ENCODE peak calls at places on chromosomes 3 and 15, in nine cellular contexts. One of them, this sample, is unnamed.

GRCh38 chr15:71649894-71650293 is 160.5 kb upstream of the NR2E3 start:
- DNase-seq in RWPE1: peak
- DNase-seq in endothelial cell of umbilical vein: no peak
- DNase-seq in effector memory CD4-positive, alpha-beta T cell: no peak
- DNase-seq in endodermal cell: no peak
- DNase-seq in neural progenitor cell: no peak
- DNase-seq in DND-41: no peak
- DNase-seq in brain microvascular endothelial cell: no peak
- DNase-seq in cardiac muscle cell: no peak
- DNase-seq in this sample: no peak

GRCh38 chr3:97736928-97737327 is 27.6 kb upstream of the ARL6 start:
- DNase-seq in effector memory CD4-positive, alpha-beta T cell: no peak
- DNase-seq in endothelial cell of umbilical vein: peak
- DNase-seq in endodermal cell: no peak
- DNase-seq in neural progenitor cell: peak
- DNase-seq in brain microvascular endothelial cell: no peak
- DNase-seq in cardiac muscle cell: no peak
- DNase-seq in RWPE1: no peak
- DNase-seq in DND-41: no peak
- DNase-seq in this sample: no peak

GRCh38 chr3:129059311-129059975 is 1.1 kb upstream of the GP9 start:
- DNase-seq in neural progenitor cell: no peak
- DNase-seq in endothelial cell of umbilical vein: no peak
- DNase-seq in DND-41: no peak
- DNase-seq in effector memory CD4-positive, alpha-beta T cell: no peak
- DNase-seq in endodermal cell: peak
- DNase-seq in brain microvascular endothelial cell: no peak
- DNase-seq in cardiac muscle cell: no peak
- DNase-seq in RWPE1: no peak
- DNase-seq in this sample: no peak

GRCh38 chr15:49876401-49877038 is 242.5 kb downstream of the ATP8B4 start:
- DNase-seq in brain microvascular endothelial cell: no peak
- DNase-seq in DND-41: no peak
- DNase-seq in neural progenitor cell: peak
- DNase-seq in cardiac muscle cell: peak
- DNase-seq in endothelial cell of umbilical vein: no peak
- DNase-seq in effector memory CD4-positive, alpha-beta T cell: no peak
- DNase-seq in endodermal cell: peak
- DNase-seq in RWPE1: no peak
- DNase-seq in this sample: no peak

GRCh38 chr3:111541391-111541790 is 606 bp upstream of the CD96 start:
- DNase-seq in cardiac muscle cell: no peak
- DNase-seq in endothelial cell of umbilical vein: no peak
- DNase-seq in endodermal cell: no peak
- DNase-seq in effector memory CD4-positive, alpha-beta T cell: no peak
- DNase-seq in neural progenitor cell: no peak
- DNase-seq in DND-41: no peak
- DNase-seq in RWPE1: no peak
- DNase-seq in brain microvascular endothelial cell: no peak
- DNase-seq in this sample: no peak

GRCh38 chr3:154081305-154081704 is 39.9 kb upstream of the ARHGEF26 start:
- DNase-seq in cardiac muscle cell: no peak
- DNase-seq in RWPE1: no peak
- DNase-seq in DND-41: no peak
- DNase-seq in brain microvascular endothelial cell: no peak
- DNase-seq in neural progenitor cell: no peak
- DNase-seq in endothelial cell of umbilical vein: no peak
- DNase-seq in effector memory CD4-positive, alpha-beta T cell: no peak
- DNase-seq in endodermal cell: no peak
- DNase-seq in this sample: no peak

GRCh38 chr3:47156418-47156817 is 7.5 kb downstream of the SETD2 start:
- DNase-seq in DND-41: no peak
- DNase-seq in endodermal cell: no peak
- DNase-seq in RWPE1: no peak
- DNase-seq in effector memory CD4-positive, alpha-beta T cell: no peak
- DNase-seq in cardiac muscle cell: no peak
- DNase-seq in brain microvascular endothelial cell: no peak
- DNase-seq in endothelial cell of umbilical vein: no peak
- DNase-seq in neural progenitor cell: no peak
- DNase-seq in this sample: no peak

GRCh38 chr15:84947947-84948830 is 33.5 kb upstream of the PDE8A start:
- DNase-seq in effector memory CD4-positive, alpha-beta T cell: no peak
- DNase-seq in neural progenitor cell: no peak
- DNase-seq in endothelial cell of umbilical vein: peak
- DNase-seq in cardiac muscle cell: no peak
- DNase-seq in endodermal cell: no peak
- DNase-seq in brain microvascular endothelial cell: peak
- DNase-seq in RWPE1: peak
- DNase-seq in DND-41: no peak
- DNase-seq in this sample: no peak

GRCh38 chr3:6985848-6986247 is 124.9 kb downstream of the GRM7 start:
- DNase-seq in effector memory CD4-positive, alpha-beta T cell: no peak
- DNase-seq in brain microvascular endothelial cell: no peak
- DNase-seq in neural progenitor cell: no peak
- DNase-seq in cardiac muscle cell: no peak
- DNase-seq in DND-41: no peak
- DNase-seq in endodermal cell: no peak
- DNase-seq in RWPE1: no peak
- DNase-seq in endothelial cell of umbilical vein: no peak
- DNase-seq in this sample: no peak

GRCh38 chr3:190076138-190076537 is 44.6 kb downstream of the P3H2 start:
- DNase-seq in DND-41: no peak
- DNase-seq in endodermal cell: no peak
- DNase-seq in brain microvascular endothelial cell: no peak
- DNase-seq in neural progenitor cell: no peak
- DNase-seq in effector memory CD4-positive, alpha-beta T cell: no peak
- DNase-seq in RWPE1: no peak
- DNase-seq in cardiac muscle cell: no peak
- DNase-seq in endothelial cell of umbilical vein: peak
- DNase-seq in this sample: no peak

GRCh38 chr3:33060609-33061337 is 36.2 kb downstream of the GLB1 start:
- DNase-seq in endothelial cell of umbilical vein: no peak
- DNase-seq in brain microvascular endothelial cell: no peak
- DNase-seq in effector memory CD4-positive, alpha-beta T cell: peak
- DNase-seq in cardiac muscle cell: no peak
- DNase-seq in endodermal cell: no peak
- DNase-seq in neural progenitor cell: no peak
- DNase-seq in RWPE1: no peak
- DNase-seq in DND-41: no peak
- DNase-seq in this sample: no peak

GRCh38 chr15:70362911-70363310 is 265.2 kb upstream of the TLE3 start:
- DNase-seq in DND-41: no peak
- DNase-seq in endothelial cell of umbilical vein: peak
- DNase-seq in effector memory CD4-positive, alpha-beta T cell: no peak
- DNase-seq in neural progenitor cell: peak
- DNase-seq in cardiac muscle cell: peak
- DNase-seq in endodermal cell: peak
- DNase-seq in brain microvascular endothelial cell: peak
- DNase-seq in RWPE1: no peak
- DNase-seq in this sample: no peak

GRCh38 chr15:70856884-70857546 is 3.1 kb upstream of the LARP6 start:
- DNase-seq in RWPE1: peak
- DNase-seq in DND-41: no peak
- DNase-seq in cardiac muscle cell: no peak
- DNase-seq in endothelial cell of umbilical vein: peak
- DNase-seq in neural progenitor cell: no peak
- DNase-seq in endodermal cell: no peak
- DNase-seq in brain microvascular endothelial cell: peak
- DNase-seq in effector memory CD4-positive, alpha-beta T cell: no peak
- DNase-seq in this sample: peak

GRCh38 chr15:68230157-68231100 is 901 bp upstream of the CLN6 start:
- DNase-seq in endodermal cell: no peak
- DNase-seq in RWPE1: no peak
- DNase-seq in cardiac muscle cell: no peak
- DNase-seq in neural progenitor cell: no peak
- DNase-seq in endothelial cell of umbilical vein: peak
- DNase-seq in brain microvascular endothelial cell: no peak
- DNase-seq in DND-41: no peak
- DNase-seq in effector memory CD4-positive, alpha-beta T cell: no peak
- DNase-seq in this sample: no peak

GRCh38 chr3:50671331-50671730 is 3.4 kb upstream of the DOCK3 start:
- DNase-seq in endothelial cell of umbilical vein: peak
- DNase-seq in RWPE1: peak
- DNase-seq in neural progenitor cell: no peak
- DNase-seq in endodermal cell: peak
- DNase-seq in cardiac muscle cell: no peak
- DNase-seq in DND-41: no peak
- DNase-seq in effector memory CD4-positive, alpha-beta T cell: no peak
- DNase-seq in brain microvascular endothelial cell: peak
- DNase-seq in this sample: no peak

GRCh38 chr15:84023636-84024035 is 211.9 kb upstream of the GOLGA6L4 start:
- DNase-seq in neural progenitor cell: peak
- DNase-seq in endodermal cell: peak
- DNase-seq in endothelial cell of umbilical vein: no peak
- DNase-seq in DND-41: peak
- DNase-seq in brain microvascular endothelial cell: peak
- DNase-seq in cardiac muscle cell: peak
- DNase-seq in RWPE1: peak
- DNase-seq in effector memory CD4-positive, alpha-beta T cell: no peak
- DNase-seq in this sample: no peak

GRCh38 chr3:140077406-140077805 is 142.4 kb downstream of the CLSTN2 start:
- DNase-seq in neural progenitor cell: no peak
- DNase-seq in DND-41: no peak
- DNase-seq in endodermal cell: no peak
- DNase-seq in effector memory CD4-positive, alpha-beta T cell: no peak
- DNase-seq in endothelial cell of umbilical vein: no peak
- DNase-seq in RWPE1: no peak
- DNase-seq in cardiac muscle cell: no peak
- DNase-seq in brain microvascular endothelial cell: no peak
- DNase-seq in this sample: no peak

GRCh38 chr3:140081836-140082331 is 146.9 kb downstream of the CLSTN2 start:
- DNase-seq in DND-41: no peak
- DNase-seq in endothelial cell of umbilical vein: no peak
- DNase-seq in cardiac muscle cell: no peak
- DNase-seq in RWPE1: no peak
- DNase-seq in effector memory CD4-positive, alpha-beta T cell: no peak
- DNase-seq in endodermal cell: peak
- DNase-seq in brain microvascular endothelial cell: no peak
- DNase-seq in neural progenitor cell: no peak
- DNase-seq in this sample: no peak

GRCh38 chr3:140078940-140079339 is 144.0 kb downstream of the CLSTN2 start:
- DNase-seq in brain microvascular endothelial cell: no peak
- DNase-seq in endothelial cell of umbilical vein: no peak
- DNase-seq in cardiac muscle cell: no peak
- DNase-seq in RWPE1: no peak
- DNase-seq in effector memory CD4-positive, alpha-beta T cell: no peak
- DNase-seq in DND-41: no peak
- DNase-seq in neural progenitor cell: no peak
- DNase-seq in endodermal cell: no peak
- DNase-seq in this sample: no peak

DNA sequence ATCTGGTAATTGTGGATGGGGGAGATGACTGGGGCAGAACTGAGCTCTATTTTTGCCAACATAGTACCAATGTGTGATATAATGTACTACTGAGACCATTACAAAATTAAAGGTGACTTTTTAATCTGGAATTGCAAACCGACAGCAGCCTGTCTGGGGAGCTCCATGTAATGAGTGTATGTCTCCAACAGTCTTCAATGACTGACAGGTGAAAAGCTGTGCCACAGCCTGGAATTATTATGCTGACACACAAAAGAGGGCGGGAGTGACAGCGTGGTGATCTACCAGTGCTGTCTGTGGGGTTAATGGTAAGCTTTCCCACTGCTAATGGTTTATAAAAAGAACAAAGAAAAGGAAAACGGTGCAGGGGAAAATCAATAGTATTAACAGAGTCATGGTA is 143.4 kb downstream of the CLSTN2 start:
- DNase-seq in effector memory CD4-positive, alpha-beta T cell: no peak
- DNase-seq in DND-41: no peak
- DNase-seq in endothelial cell of umbilical vein: no peak
- DNase-seq in brain microvascular endothelial cell: no peak
- DNase-seq in RWPE1: no peak
- DNase-seq in neural progenitor cell: no peak
- DNase-seq in endodermal cell: no peak
- DNase-seq in cardiac muscle cell: no peak
- DNase-seq in this sample: no peak
- H3K27ac ChIP-seq in effector memory CD4-positive, alpha-beta T cell: no peak
- H3K27ac ChIP-seq in DND-41: no peak
- H3K27ac ChIP-seq in endothelial cell of umbilical vein: no peak
- H3K27ac ChIP-seq in brain microvascular endothelial cell: no peak
- H3K27ac ChIP-seq in RWPE1: no peak
- H3K27ac ChIP-seq in neural progenitor cell: no peak
- H3K27ac ChIP-seq in endodermal cell: no peak
- H3K27ac ChIP-seq in cardiac muscle cell: no peak
- H3K27ac ChIP-seq in this sample: no peak

DNA sequence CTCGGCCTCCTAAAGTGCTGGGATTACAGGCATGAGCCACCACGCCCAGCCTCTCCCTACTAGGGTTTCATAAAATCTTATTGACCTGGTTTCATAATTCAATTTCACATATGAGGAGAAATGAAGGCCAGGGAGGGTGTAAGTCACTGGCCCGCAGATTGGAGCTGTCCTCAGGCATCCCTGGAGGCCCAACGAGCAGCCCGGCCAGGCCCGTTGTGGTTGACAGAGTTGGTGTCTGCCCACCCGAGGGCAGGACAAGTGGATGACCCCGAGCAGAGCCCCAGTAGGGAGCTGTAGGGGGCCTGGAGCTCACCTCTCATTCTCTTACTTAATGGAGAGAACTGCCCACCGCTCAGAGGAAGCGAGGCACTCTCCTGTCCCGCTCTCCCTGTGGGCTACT is 78.9 kb downstream of the CPN2 start:
- DNase-seq in brain microvascular endothelial cell: no peak
- DNase-seq in DND-41: no peak
- DNase-seq in RWPE1: no peak
- DNase-seq in neural progenitor cell: no peak
- DNase-seq in cardiac muscle cell: no peak
- DNase-seq in endodermal cell: no peak
- DNase-seq in effector memory CD4-positive, alpha-beta T cell: no peak
- DNase-seq in endothelial cell of umbilical vein: no peak
- DNase-seq in this sample: no peak
- H3K27ac ChIP-seq in brain microvascular endothelial cell: no peak
- H3K27ac ChIP-seq in DND-41: no peak
- H3K27ac ChIP-seq in RWPE1: peak
- H3K27ac ChIP-seq in neural progenitor cell: no peak
- H3K27ac ChIP-seq in cardiac muscle cell: no peak
- H3K27ac ChIP-seq in endodermal cell: no peak
- H3K27ac ChIP-seq in effector memory CD4-positive, alpha-beta T cell: no peak
- H3K27ac ChIP-seq in endothelial cell of umbilical vein: no peak
- H3K27ac ChIP-seq in this sample: peak

GRCh38 chr15:42721016-42721415 is 15.9 kb downstream of the CDAN1 start:
- DNase-seq in DND-41: no peak
- DNase-seq in brain microvascular endothelial cell: no peak
- DNase-seq in cardiac muscle cell: no peak
- DNase-seq in RWPE1: peak
- DNase-seq in neural progenitor cell: no peak
- DNase-seq in endodermal cell: no peak
- DNase-seq in effector memory CD4-positive, alpha-beta T cell: no peak
- DNase-seq in endothelial cell of umbilical vein: no peak
- DNase-seq in this sample: no peak
- H3K27ac ChIP-seq in DND-41: no peak
- H3K27ac ChIP-seq in brain microvascular endothelial cell: no peak
- H3K27ac ChIP-seq in cardiac muscle cell: no peak
- H3K27ac ChIP-seq in RWPE1: peak
- H3K27ac ChIP-seq in neural progenitor cell: no peak
- H3K27ac ChIP-seq in endodermal cell: no peak
- H3K27ac ChIP-seq in effector memory CD4-positive, alpha-beta T cell: no peak
- H3K27ac ChIP-seq in endothelial cell of umbilical vein: no peak
- H3K27ac ChIP-seq in this sample: no peak

DNA sequence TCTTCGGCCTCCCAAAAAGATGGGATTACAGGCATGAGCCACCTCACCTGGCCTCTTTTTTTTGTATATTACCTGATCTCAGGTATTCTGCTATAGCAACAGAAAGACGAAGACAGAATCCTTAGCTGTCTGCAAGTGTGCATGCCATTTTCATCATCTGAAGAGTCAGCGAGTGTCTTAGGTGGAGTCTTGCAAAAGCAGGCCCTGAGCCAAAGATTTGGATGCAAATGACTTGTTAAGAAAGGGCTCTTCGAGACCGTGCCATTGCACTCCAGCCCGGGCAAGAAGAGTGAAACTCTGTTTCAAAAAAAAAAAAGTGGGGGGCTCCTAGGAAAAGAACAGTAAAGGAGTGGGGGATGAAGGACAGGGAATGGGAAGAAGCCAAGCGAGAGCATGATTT is 10.2 kb upstream of the TRIM69 start:
- DNase-seq in RWPE1: no peak
- DNase-seq in effector memory CD4-positive, alpha-beta T cell: no peak
- DNase-seq in cardiac muscle cell: no peak
- DNase-seq in endodermal cell: no peak
- DNase-seq in DND-41: no peak
- DNase-seq in brain microvascular endothelial cell: no peak
- DNase-seq in neural progenitor cell: no peak
- DNase-seq in endothelial cell of umbilical vein: peak
- DNase-seq in this sample: no peak
- H3K27ac ChIP-seq in RWPE1: peak
- H3K27ac ChIP-seq in effector memory CD4-positive, alpha-beta T cell: peak
- H3K27ac ChIP-seq in cardiac muscle cell: no peak
- H3K27ac ChIP-seq in endodermal cell: no peak
- H3K27ac ChIP-seq in DND-41: peak
- H3K27ac ChIP-seq in brain microvascular endothelial cell: peak
- H3K27ac ChIP-seq in neural progenitor cell: no peak
- H3K27ac ChIP-seq in endothelial cell of umbilical vein: peak
- H3K27ac ChIP-seq in this sample: no peak

This sample was measured in caudate nucleus.